ENCODE peak calls at places on chromosomes 5 and 9, in nine cellular contexts. One of them, this sample, is unnamed. For H3K4me1, the result is how much of the 10 kb centered on the place peaks cover.

GRCh38 chr5:149745212-149745943 is 15.3 kb downstream of the PPARGC1B start:
- DNase-seq in DND-41: no peak
- DNase-seq in ovary: no peak
- DNase-seq in heart right ventricle: no peak
- DNase-seq in mammary epithelial cell: no peak
- DNase-seq in CD8-positive, alpha-beta T cell: no peak
- DNase-seq in MM.1S: no peak
- DNase-seq in right cardiac atrium: no peak
- DNase-seq in transverse colon: no peak
- DNase-seq in this sample: no peak

GRCh38 chr5:125277494-125278154 is 531.2 kb upstream of the ZNF608 start:
- DNase-seq in DND-41: no peak
- DNase-seq in ovary: no peak
- DNase-seq in heart right ventricle: no peak
- DNase-seq in mammary epithelial cell: peak
- DNase-seq in CD8-positive, alpha-beta T cell: no peak
- DNase-seq in MM.1S: no peak
- DNase-seq in right cardiac atrium: no peak
- DNase-seq in transverse colon: no peak
- DNase-seq in this sample: no peak

GRCh38 chr5:130937046-130937445 is 228.0 kb downstream of the HINT1 start:
- DNase-seq in DND-41: no peak
- DNase-seq in ovary: no peak
- DNase-seq in heart right ventricle: no peak
- DNase-seq in mammary epithelial cell: no peak
- DNase-seq in CD8-positive, alpha-beta T cell: no peak
- DNase-seq in MM.1S: no peak
- DNase-seq in right cardiac atrium: no peak
- DNase-seq in transverse colon: no peak
- DNase-seq in this sample: no peak

GRCh38 chr9:91071185-91071990 is 269.8 kb downstream of the SYK start:
- DNase-seq in DND-41: no peak
- DNase-seq in ovary: no peak
- DNase-seq in heart right ventricle: no peak
- DNase-seq in mammary epithelial cell: peak
- DNase-seq in CD8-positive, alpha-beta T cell: no peak
- DNase-seq in MM.1S: no peak
- DNase-seq in right cardiac atrium: no peak
- DNase-seq in transverse colon: no peak
- DNase-seq in this sample: no peak

GRCh38 chr5:310941-311434 is 10.5 kb upstream of the AHRR start:
- DNase-seq in DND-41: no peak
- DNase-seq in ovary: no peak
- DNase-seq in heart right ventricle: no peak
- DNase-seq in mammary epithelial cell: no peak
- DNase-seq in CD8-positive, alpha-beta T cell: no peak
- DNase-seq in MM.1S: no peak
- DNase-seq in right cardiac atrium: no peak
- DNase-seq in transverse colon: no peak
- DNase-seq in this sample: no peak

GRCh38 chr5:152864993-152865392 is 459.9 kb upstream of the NMUR2 start:
- DNase-seq in DND-41: no peak
- DNase-seq in ovary: no peak
- DNase-seq in heart right ventricle: no peak
- DNase-seq in mammary epithelial cell: peak
- DNase-seq in CD8-positive, alpha-beta T cell: no peak
- DNase-seq in MM.1S: peak
- DNase-seq in right cardiac atrium: no peak
- DNase-seq in transverse colon: no peak
- DNase-seq in this sample: no peak

GRCh38 chr9:88387035-88387732 is 1.1 kb upstream of the SPIN1 start:
- DNase-seq in DND-41: no peak
- DNase-seq in ovary: peak
- DNase-seq in heart right ventricle: peak
- DNase-seq in mammary epithelial cell: peak
- DNase-seq in CD8-positive, alpha-beta T cell: no peak
- DNase-seq in MM.1S: peak
- DNase-seq in right cardiac atrium: peak
- DNase-seq in transverse colon: peak
- DNase-seq in this sample: peak

GRCh38 chr9:129490583-129491485 is 130.1 kb downstream of the C9orf50 start:
- DNase-seq in DND-41: no peak
- DNase-seq in ovary: peak
- DNase-seq in heart right ventricle: peak
- DNase-seq in mammary epithelial cell: no peak
- DNase-seq in CD8-positive, alpha-beta T cell: no peak
- DNase-seq in MM.1S: no peak
- DNase-seq in right cardiac atrium: no peak
- DNase-seq in transverse colon: no peak
- DNase-seq in this sample: peak

GRCh38 chr9:117411547-117411946 is 3.3 kb downstream of the ASTN2 start:
- DNase-seq in DND-41: no peak
- DNase-seq in ovary: no peak
- DNase-seq in heart right ventricle: peak
- DNase-seq in mammary epithelial cell: peak
- DNase-seq in CD8-positive, alpha-beta T cell: no peak
- DNase-seq in MM.1S: peak
- DNase-seq in right cardiac atrium: no peak
- DNase-seq in transverse colon: no peak
- DNase-seq in this sample: no peak

GRCh38 chr9:117413346-117414219 is 1.3 kb downstream of the ASTN2 start:
- DNase-seq in DND-41: no peak
- DNase-seq in ovary: no peak
- DNase-seq in heart right ventricle: no peak
- DNase-seq in mammary epithelial cell: peak
- DNase-seq in CD8-positive, alpha-beta T cell: no peak
- DNase-seq in MM.1S: no peak
- DNase-seq in right cardiac atrium: no peak
- DNase-seq in transverse colon: no peak
- DNase-seq in this sample: no peak

GRCh38 chr9:117414220-117414905 is 494 bp downstream of the ASTN2 start:
- DNase-seq in DND-41: no peak
- DNase-seq in ovary: no peak
- DNase-seq in heart right ventricle: no peak
- DNase-seq in mammary epithelial cell: peak
- DNase-seq in CD8-positive, alpha-beta T cell: no peak
- DNase-seq in MM.1S: peak
- DNase-seq in right cardiac atrium: peak
- DNase-seq in transverse colon: no peak
- DNase-seq in this sample: no peak

GRCh38 chr9:117412006-117412715 is 2.7 kb downstream of the ASTN2 start:
- DNase-seq in DND-41: no peak
- DNase-seq in ovary: no peak
- DNase-seq in heart right ventricle: no peak
- DNase-seq in mammary epithelial cell: no peak
- DNase-seq in CD8-positive, alpha-beta T cell: no peak
- DNase-seq in MM.1S: no peak
- DNase-seq in right cardiac atrium: no peak
- DNase-seq in transverse colon: no peak
- DNase-seq in this sample: no peak

DNA sequence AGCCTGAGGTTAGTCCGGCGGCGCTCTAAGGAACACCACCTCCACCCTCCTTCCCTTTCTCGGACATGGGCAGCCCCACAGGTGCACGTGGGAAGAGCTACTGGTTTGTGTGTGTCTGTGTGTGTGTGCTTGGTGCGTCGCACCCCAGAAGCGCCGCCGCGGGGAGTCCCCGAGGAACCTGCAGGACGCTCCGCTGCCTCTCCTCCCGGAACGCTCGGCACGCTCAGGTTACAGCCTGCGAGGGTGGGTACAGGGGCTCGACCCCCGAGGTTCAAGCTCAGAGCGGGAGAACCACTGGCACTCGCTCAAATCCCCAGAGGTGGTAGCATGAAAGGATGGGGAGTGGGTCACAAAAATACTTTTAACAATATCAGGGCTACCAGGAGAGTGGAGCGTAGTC is 2.0 kb downstream of the ASTN2 start:
- DNase-seq in DND-41: no peak
- DNase-seq in ovary: no peak
- DNase-seq in heart right ventricle: no peak
- DNase-seq in mammary epithelial cell: no peak
- DNase-seq in CD8-positive, alpha-beta T cell: no peak
- DNase-seq in MM.1S: no peak
- DNase-seq in right cardiac atrium: no peak
- DNase-seq in transverse colon: no peak
- DNase-seq in this sample: no peak
- H3K4me1 ChIP-seq in DND-41: under half
- H3K4me1 ChIP-seq in ovary: under half
- H3K4me1 ChIP-seq in heart right ventricle: under half
- H3K4me1 ChIP-seq in mammary epithelial cell: under half
- H3K4me1 ChIP-seq in CD8-positive, alpha-beta T cell: under half
- H3K4me1 ChIP-seq in MM.1S: under half
- H3K4me1 ChIP-seq in right cardiac atrium: under half
- H3K4me1 ChIP-seq in transverse colon: under half
- H3K4me1 ChIP-seq in this sample: under half

GRCh38 chr5:54022156-54022685 is 288.2 kb downstream of the ARL15 start:
- DNase-seq in DND-41: peak
- DNase-seq in ovary: no peak
- DNase-seq in heart right ventricle: no peak
- DNase-seq in mammary epithelial cell: no peak
- DNase-seq in CD8-positive, alpha-beta T cell: no peak
- DNase-seq in MM.1S: no peak
- DNase-seq in right cardiac atrium: no peak
- DNase-seq in transverse colon: no peak
- DNase-seq in this sample: no peak

GRCh38 chr5:54017580-54017979 is 292.8 kb downstream of the ARL15 start:
- DNase-seq in DND-41: no peak
- DNase-seq in ovary: no peak
- DNase-seq in heart right ventricle: no peak
- DNase-seq in mammary epithelial cell: no peak
- DNase-seq in CD8-positive, alpha-beta T cell: no peak
- DNase-seq in MM.1S: no peak
- DNase-seq in right cardiac atrium: no peak
- DNase-seq in transverse colon: no peak
- DNase-seq in this sample: no peak

GRCh38 chr5:54024466-54024865 is 285.9 kb downstream of the ARL15 start:
- DNase-seq in DND-41: no peak
- DNase-seq in ovary: no peak
- DNase-seq in heart right ventricle: no peak
- DNase-seq in mammary epithelial cell: peak
- DNase-seq in CD8-positive, alpha-beta T cell: no peak
- DNase-seq in MM.1S: no peak
- DNase-seq in right cardiac atrium: no peak
- DNase-seq in transverse colon: no peak
- DNase-seq in this sample: no peak

GRCh38 chr5:54018438-54018837 is 291.9 kb downstream of the ARL15 start:
- DNase-seq in DND-41: no peak
- DNase-seq in ovary: no peak
- DNase-seq in heart right ventricle: no peak
- DNase-seq in mammary epithelial cell: no peak
- DNase-seq in CD8-positive, alpha-beta T cell: no peak
- DNase-seq in MM.1S: no peak
- DNase-seq in right cardiac atrium: no peak
- DNase-seq in transverse colon: no peak
- DNase-seq in this sample: no peak

DNA sequence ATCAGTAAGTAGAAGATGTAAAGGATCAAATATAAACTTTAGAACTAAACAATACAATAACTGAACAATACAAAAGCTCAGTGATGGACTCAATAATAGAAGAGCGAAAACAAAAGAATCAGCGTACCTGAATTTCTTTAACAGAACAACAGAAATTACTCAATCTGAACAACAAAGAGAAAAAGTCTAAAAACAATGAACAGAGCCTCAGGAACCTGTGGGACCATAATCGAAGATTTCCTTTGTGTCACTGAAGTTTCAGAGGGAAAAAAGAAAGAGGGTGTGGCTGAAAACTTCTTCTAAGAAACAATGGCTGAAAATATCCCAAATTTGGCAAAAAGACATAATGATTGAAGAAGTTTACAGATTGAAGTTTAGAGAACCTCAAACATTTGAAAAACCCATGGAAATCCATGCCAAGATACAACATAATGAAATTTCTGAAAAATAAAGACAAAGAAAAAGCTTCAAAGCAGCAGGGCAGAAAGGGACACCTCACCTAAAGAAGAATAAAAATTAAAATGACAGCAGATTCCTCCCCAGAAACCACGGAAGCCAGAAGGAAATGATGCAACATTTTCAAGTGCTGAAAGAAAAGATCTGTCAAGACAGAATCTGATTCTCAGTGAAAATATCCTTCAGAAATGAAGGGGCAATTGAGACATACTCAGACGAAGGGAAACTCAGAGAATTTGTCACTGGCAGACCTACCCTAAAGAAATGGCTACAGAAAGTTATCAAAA is 288.8 kb downstream of the ARL15 start:
- DNase-seq in DND-41: peak
- DNase-seq in ovary: no peak
- DNase-seq in heart right ventricle: no peak
- DNase-seq in mammary epithelial cell: peak
- DNase-seq in CD8-positive, alpha-beta T cell: no peak
- DNase-seq in MM.1S: peak
- DNase-seq in right cardiac atrium: no peak
- DNase-seq in transverse colon: no peak
- DNase-seq in this sample: no peak
- H3K27ac ChIP-seq in DND-41: peak
- H3K27ac ChIP-seq in ovary: no peak
- H3K27ac ChIP-seq in heart right ventricle: no peak
- H3K27ac ChIP-seq in mammary epithelial cell: no peak
- H3K27ac ChIP-seq in CD8-positive, alpha-beta T cell: no peak
- H3K27ac ChIP-seq in MM.1S: no peak
- H3K27ac ChIP-seq in right cardiac atrium: no peak
- H3K27ac ChIP-seq in transverse colon: no peak
- H3K27ac ChIP-seq in this sample: no peak

GRCh38 chr5:128196791-128197190 is 113.2 kb downstream of the SLC12A2 start:
- DNase-seq in DND-41: peak
- DNase-seq in ovary: peak
- DNase-seq in heart right ventricle: no peak
- DNase-seq in mammary epithelial cell: no peak
- DNase-seq in CD8-positive, alpha-beta T cell: no peak
- DNase-seq in MM.1S: no peak
- DNase-seq in right cardiac atrium: no peak
- DNase-seq in transverse colon: no peak
- DNase-seq in this sample: no peak
- H3K4me1 ChIP-seq in DND-41: under half
- H3K4me1 ChIP-seq in ovary: under half
- H3K4me1 ChIP-seq in heart right ventricle: under half
- H3K4me1 ChIP-seq in mammary epithelial cell: under half
- H3K4me1 ChIP-seq in CD8-positive, alpha-beta T cell: under half
- H3K4me1 ChIP-seq in MM.1S: under half
- H3K4me1 ChIP-seq in right cardiac atrium: under half
- H3K4me1 ChIP-seq in transverse colon: under half
- H3K4me1 ChIP-seq in this sample: under half

GRCh38 chr9:92762196-92762595 is 2.4 kb downstream of the BICD2 start:
- DNase-seq in DND-41: no peak
- DNase-seq in ovary: no peak
- DNase-seq in heart right ventricle: no peak
- DNase-seq in mammary epithelial cell: no peak
- DNase-seq in CD8-positive, alpha-beta T cell: no peak
- DNase-seq in MM.1S: peak
- DNase-seq in right cardiac atrium: no peak
- DNase-seq in transverse colon: no peak
- DNase-seq in this sample: no peak

GRCh38 chr9:92762781-92763708 is 1.6 kb downstream of the BICD2 start:
- DNase-seq in DND-41: no peak
- DNase-seq in ovary: no peak
- DNase-seq in heart right ventricle: no peak
- DNase-seq in mammary epithelial cell: no peak
- DNase-seq in CD8-positive, alpha-beta T cell: no peak
- DNase-seq in MM.1S: peak
- DNase-seq in right cardiac atrium: no peak
- DNase-seq in transverse colon: no peak
- DNase-seq in this sample: no peak

GRCh38 chr9:92761686-92762085 is 2.9 kb downstream of the BICD2 start:
- DNase-seq in DND-41: no peak
- DNase-seq in ovary: no peak
- DNase-seq in heart right ventricle: no peak
- DNase-seq in mammary epithelial cell: no peak
- DNase-seq in CD8-positive, alpha-beta T cell: no peak
- DNase-seq in MM.1S: no peak
- DNase-seq in right cardiac atrium: no peak
- DNase-seq in transverse colon: no peak
- DNase-seq in this sample: no peak

GRCh38 chr9:92759446-92759845 is 5.2 kb downstream of the BICD2 start:
- DNase-seq in DND-41: no peak
- DNase-seq in ovary: no peak
- DNase-seq in heart right ventricle: no peak
- DNase-seq in mammary epithelial cell: no peak
- DNase-seq in CD8-positive, alpha-beta T cell: no peak
- DNase-seq in MM.1S: no peak
- DNase-seq in right cardiac atrium: no peak
- DNase-seq in transverse colon: no peak
- DNase-seq in this sample: no peak

GRCh38 chr9:92759990-92760893 is 4.4 kb downstream of the BICD2 start:
- DNase-seq in DND-41: no peak
- DNase-seq in ovary: no peak
- DNase-seq in heart right ventricle: peak
- DNase-seq in mammary epithelial cell: no peak
- DNase-seq in CD8-positive, alpha-beta T cell: no peak
- DNase-seq in MM.1S: no peak
- DNase-seq in right cardiac atrium: peak
- DNase-seq in transverse colon: peak
- DNase-seq in this sample: no peak
- H3K27ac ChIP-seq in DND-41: no peak
- H3K27ac ChIP-seq in ovary: no peak
- H3K27ac ChIP-seq in heart right ventricle: peak
- H3K27ac ChIP-seq in mammary epithelial cell: no peak
- H3K27ac ChIP-seq in CD8-positive, alpha-beta T cell: no peak
- H3K27ac ChIP-seq in MM.1S: peak
- H3K27ac ChIP-seq in right cardiac atrium: peak
- H3K27ac ChIP-seq in transverse colon: no peak
- H3K27ac ChIP-seq in this sample: no peak

This sample was measured in uterus.